ENCODE peak calls at places on chromosomes 5 and 9, in six cellular contexts. One of them, this sample, is unnamed.

GRCh38 chr5:86885489-86886225 is 267.9 kb downstream of the COX7C start:
- DNase-seq in endothelial cell: no peak
- DNase-seq in NCI-H524 treated with DMSO at 0.1 percent for 48 hours: no peak
- DNase-seq in stimulated activated CD4-positive, alpha-beta T cell treated with anti-CD3 and anti-CD28 coated beads, Interleukin-12 subunit alpha, Interleukin-12 subunit beta, amount 100 ng/mL, for 4 hours: no peak
- DNase-seq in SW480: no peak
- DNase-seq in RPMI8226: no peak
- DNase-seq in this sample: no peak

GRCh38 chr9:104780796-104781395 is 17.0 kb downstream of the NIPSNAP3B start:
- DNase-seq in stimulated activated CD4-positive, alpha-beta T cell treated with anti-CD3 and anti-CD28 coated beads, Interleukin-12 subunit alpha, Interleukin-12 subunit beta, amount 100 ng/mL, for 4 hours: no peak
- DNase-seq in NCI-H524 treated with DMSO at 0.1 percent for 48 hours: no peak
- DNase-seq in endothelial cell: no peak
- DNase-seq in RPMI8226: peak
- DNase-seq in SW480: peak
- DNase-seq in this sample: peak

GRCh38 chr9:36320457-36320856 is 62.2 kb upstream of the GNE start:
- DNase-seq in RPMI8226: no peak
- DNase-seq in SW480: peak
- DNase-seq in endothelial cell: no peak
- DNase-seq in stimulated activated CD4-positive, alpha-beta T cell treated with anti-CD3 and anti-CD28 coated beads, Interleukin-12 subunit alpha, Interleukin-12 subunit beta, amount 100 ng/mL, for 4 hours: no peak
- DNase-seq in NCI-H524 treated with DMSO at 0.1 percent for 48 hours: no peak
- DNase-seq in this sample: no peak

GRCh38 chr9:36341936-36342577 is 58.0 kb downstream of the RNF38 start:
- DNase-seq in NCI-H524 treated with DMSO at 0.1 percent for 48 hours: no peak
- DNase-seq in RPMI8226: no peak
- DNase-seq in SW480: no peak
- DNase-seq in stimulated activated CD4-positive, alpha-beta T cell treated with anti-CD3 and anti-CD28 coated beads, Interleukin-12 subunit alpha, Interleukin-12 subunit beta, amount 100 ng/mL, for 4 hours: no peak
- DNase-seq in endothelial cell: no peak
- DNase-seq in this sample: no peak

GRCh38 chr5:120088831-120089230 is 375.3 kb upstream of the PRR16 start:
- DNase-seq in SW480: no peak
- DNase-seq in endothelial cell: no peak
- DNase-seq in stimulated activated CD4-positive, alpha-beta T cell treated with anti-CD3 and anti-CD28 coated beads, Interleukin-12 subunit alpha, Interleukin-12 subunit beta, amount 100 ng/mL, for 4 hours: no peak
- DNase-seq in NCI-H524 treated with DMSO at 0.1 percent for 48 hours: no peak
- DNase-seq in RPMI8226: no peak
- DNase-seq in this sample: no peak

GRCh38 chr9:123584202-123585176 is 228.5 kb downstream of the CRB2 start:
- DNase-seq in RPMI8226: no peak
- DNase-seq in NCI-H524 treated with DMSO at 0.1 percent for 48 hours: no peak
- DNase-seq in endothelial cell: no peak
- DNase-seq in SW480: no peak
- DNase-seq in stimulated activated CD4-positive, alpha-beta T cell treated with anti-CD3 and anti-CD28 coated beads, Interleukin-12 subunit alpha, Interleukin-12 subunit beta, amount 100 ng/mL, for 4 hours: no peak
- DNase-seq in this sample: peak

GRCh38 chr9:86885232-86885631 is 62.1 kb downstream of the GAS1 start:
- DNase-seq in stimulated activated CD4-positive, alpha-beta T cell treated with anti-CD3 and anti-CD28 coated beads, Interleukin-12 subunit alpha, Interleukin-12 subunit beta, amount 100 ng/mL, for 4 hours: no peak
- DNase-seq in endothelial cell: no peak
- DNase-seq in NCI-H524 treated with DMSO at 0.1 percent for 48 hours: no peak
- DNase-seq in SW480: no peak
- DNase-seq in RPMI8226: no peak
- DNase-seq in this sample: no peak

GRCh38 chr9:129609486-129610192 is 11.3 kb downstream of the C9orf50 start:
- DNase-seq in endothelial cell: no peak
- DNase-seq in RPMI8226: no peak
- DNase-seq in SW480: peak
- DNase-seq in stimulated activated CD4-positive, alpha-beta T cell treated with anti-CD3 and anti-CD28 coated beads, Interleukin-12 subunit alpha, Interleukin-12 subunit beta, amount 100 ng/mL, for 4 hours: no peak
- DNase-seq in NCI-H524 treated with DMSO at 0.1 percent for 48 hours: no peak
- DNase-seq in this sample: no peak

GRCh38 chr9:92482336-92482735 is at the start of gene ASPN:
- DNase-seq in stimulated activated CD4-positive, alpha-beta T cell treated with anti-CD3 and anti-CD28 coated beads, Interleukin-12 subunit alpha, Interleukin-12 subunit beta, amount 100 ng/mL, for 4 hours: no peak
- DNase-seq in SW480: no peak
- DNase-seq in endothelial cell: no peak
- DNase-seq in NCI-H524 treated with DMSO at 0.1 percent for 48 hours: no peak
- DNase-seq in RPMI8226: no peak
- DNase-seq in this sample: no peak

GRCh38 chr9:134730011-134730760 is 88.6 kb downstream of the COL5A1 start:
- DNase-seq in endothelial cell: no peak
- DNase-seq in NCI-H524 treated with DMSO at 0.1 percent for 48 hours: no peak
- DNase-seq in stimulated activated CD4-positive, alpha-beta T cell treated with anti-CD3 and anti-CD28 coated beads, Interleukin-12 subunit alpha, Interleukin-12 subunit beta, amount 100 ng/mL, for 4 hours: no peak
- DNase-seq in RPMI8226: no peak
- DNase-seq in SW480: no peak
- DNase-seq in this sample: no peak

GRCh38 chr5:179023528-179024189 is at the start of gene ZNF879:
- DNase-seq in RPMI8226: peak
- DNase-seq in stimulated activated CD4-positive, alpha-beta T cell treated with anti-CD3 and anti-CD28 coated beads, Interleukin-12 subunit alpha, Interleukin-12 subunit beta, amount 100 ng/mL, for 4 hours: peak
- DNase-seq in SW480: peak
- DNase-seq in endothelial cell: peak
- DNase-seq in NCI-H524 treated with DMSO at 0.1 percent for 48 hours: peak
- DNase-seq in this sample: peak

GRCh38 chr5:443239-444151 is 519 bp downstream of the EXOC3 start:
- DNase-seq in endothelial cell: no peak
- DNase-seq in RPMI8226: peak
- DNase-seq in stimulated activated CD4-positive, alpha-beta T cell treated with anti-CD3 and anti-CD28 coated beads, Interleukin-12 subunit alpha, Interleukin-12 subunit beta, amount 100 ng/mL, for 4 hours: no peak
- DNase-seq in NCI-H524 treated with DMSO at 0.1 percent for 48 hours: no peak
- DNase-seq in SW480: peak
- DNase-seq in this sample: peak

GRCh38 chr5:134738963-134739661 is 764 bp downstream of the CAMLG start:
- DNase-seq in RPMI8226: peak
- DNase-seq in endothelial cell: peak
- DNase-seq in SW480: peak
- DNase-seq in stimulated activated CD4-positive, alpha-beta T cell treated with anti-CD3 and anti-CD28 coated beads, Interleukin-12 subunit alpha, Interleukin-12 subunit beta, amount 100 ng/mL, for 4 hours: no peak
- DNase-seq in NCI-H524 treated with DMSO at 0.1 percent for 48 hours: peak
- DNase-seq in this sample: peak

GRCh38 chr9:84966876-84967830 is 297.6 kb downstream of the NTRK2 start:
- DNase-seq in NCI-H524 treated with DMSO at 0.1 percent for 48 hours: no peak
- DNase-seq in RPMI8226: no peak
- DNase-seq in endothelial cell: peak
- DNase-seq in SW480: no peak
- DNase-seq in stimulated activated CD4-positive, alpha-beta T cell treated with anti-CD3 and anti-CD28 coated beads, Interleukin-12 subunit alpha, Interleukin-12 subunit beta, amount 100 ng/mL, for 4 hours: no peak
- DNase-seq in this sample: no peak

GRCh38 chr5:142981475-142981874 is 211.3 kb downstream of the ARHGAP26 start:
- DNase-seq in SW480: no peak
- DNase-seq in RPMI8226: no peak
- DNase-seq in stimulated activated CD4-positive, alpha-beta T cell treated with anti-CD3 and anti-CD28 coated beads, Interleukin-12 subunit alpha, Interleukin-12 subunit beta, amount 100 ng/mL, for 4 hours: no peak
- DNase-seq in NCI-H524 treated with DMSO at 0.1 percent for 48 hours: no peak
- DNase-seq in endothelial cell: no peak
- DNase-seq in this sample: no peak

GRCh38 chr9:137149942-137150484 is 11.1 kb downstream of the GRIN1 start:
- DNase-seq in endothelial cell: no peak
- DNase-seq in SW480: no peak
- DNase-seq in NCI-H524 treated with DMSO at 0.1 percent for 48 hours: no peak
- DNase-seq in stimulated activated CD4-positive, alpha-beta T cell treated with anti-CD3 and anti-CD28 coated beads, Interleukin-12 subunit alpha, Interleukin-12 subunit beta, amount 100 ng/mL, for 4 hours: no peak
- DNase-seq in RPMI8226: peak
- DNase-seq in this sample: no peak

GRCh38 chr5:42894057-42894456 is 82.4 kb upstream of the SELENOP start:
- DNase-seq in endothelial cell: peak
- DNase-seq in SW480: no peak
- DNase-seq in stimulated activated CD4-positive, alpha-beta T cell treated with anti-CD3 and anti-CD28 coated beads, Interleukin-12 subunit alpha, Interleukin-12 subunit beta, amount 100 ng/mL, for 4 hours: no peak
- DNase-seq in NCI-H524 treated with DMSO at 0.1 percent for 48 hours: no peak
- DNase-seq in RPMI8226: no peak
- DNase-seq in this sample: no peak

GRCh38 chr9:124776613-124776951 is 351 bp upstream of the OLFML2A start:
- DNase-seq in RPMI8226: no peak
- DNase-seq in endothelial cell: no peak
- DNase-seq in SW480: no peak
- DNase-seq in NCI-H524 treated with DMSO at 0.1 percent for 48 hours: no peak
- DNase-seq in stimulated activated CD4-positive, alpha-beta T cell treated with anti-CD3 and anti-CD28 coated beads, Interleukin-12 subunit alpha, Interleukin-12 subunit beta, amount 100 ng/mL, for 4 hours: no peak
- DNase-seq in this sample: no peak

GRCh38 chr5:150815010-150815409 is 31.3 kb upstream of the IRGM start:
- DNase-seq in NCI-H524 treated with DMSO at 0.1 percent for 48 hours: no peak
- DNase-seq in endothelial cell: no peak
- DNase-seq in SW480: no peak
- DNase-seq in stimulated activated CD4-positive, alpha-beta T cell treated with anti-CD3 and anti-CD28 coated beads, Interleukin-12 subunit alpha, Interleukin-12 subunit beta, amount 100 ng/mL, for 4 hours: no peak
- DNase-seq in RPMI8226: no peak
- DNase-seq in this sample: no peak

GRCh38 chr9:128027166-128027539 is 40.0 kb downstream of the NAIF1 start:
- DNase-seq in RPMI8226: no peak
- DNase-seq in SW480: no peak
- DNase-seq in stimulated activated CD4-positive, alpha-beta T cell treated with anti-CD3 and anti-CD28 coated beads, Interleukin-12 subunit alpha, Interleukin-12 subunit beta, amount 100 ng/mL, for 4 hours: no peak
- DNase-seq in endothelial cell: no peak
- DNase-seq in NCI-H524 treated with DMSO at 0.1 percent for 48 hours: no peak
- DNase-seq in this sample: no peak

GRCh38 chr5:131541071-131541470 is 94.0 kb downstream of the RAPGEF6 start:
- DNase-seq in stimulated activated CD4-positive, alpha-beta T cell treated with anti-CD3 and anti-CD28 coated beads, Interleukin-12 subunit alpha, Interleukin-12 subunit beta, amount 100 ng/mL, for 4 hours: no peak
- DNase-seq in NCI-H524 treated with DMSO at 0.1 percent for 48 hours: no peak
- DNase-seq in SW480: no peak
- DNase-seq in endothelial cell: no peak
- DNase-seq in RPMI8226: no peak
- DNase-seq in this sample: peak

GRCh38 chr5:60700347-60700815 is 415 bp upstream of the DEPDC1B start:
- DNase-seq in SW480: peak
- DNase-seq in endothelial cell: no peak
- DNase-seq in NCI-H524 treated with DMSO at 0.1 percent for 48 hours: no peak
- DNase-seq in RPMI8226: peak
- DNase-seq in stimulated activated CD4-positive, alpha-beta T cell treated with anti-CD3 and anti-CD28 coated beads, Interleukin-12 subunit alpha, Interleukin-12 subunit beta, amount 100 ng/mL, for 4 hours: no peak
- DNase-seq in this sample: peak

GRCh38 chr9:2116073-2116472 is 100.9 kb downstream of the SMARCA2 start:
- DNase-seq in RPMI8226: peak
- DNase-seq in SW480: no peak
- DNase-seq in NCI-H524 treated with DMSO at 0.1 percent for 48 hours: no peak
- DNase-seq in endothelial cell: peak
- DNase-seq in stimulated activated CD4-positive, alpha-beta T cell treated with anti-CD3 and anti-CD28 coated beads, Interleukin-12 subunit alpha, Interleukin-12 subunit beta, amount 100 ng/mL, for 4 hours: no peak
- DNase-seq in this sample: no peak

GRCh38 chr5:94240616-94241287 is 377.7 kb downstream of the KIAA0825 start:
- DNase-seq in NCI-H524 treated with DMSO at 0.1 percent for 48 hours: no peak
- DNase-seq in SW480: no peak
- DNase-seq in RPMI8226: no peak
- DNase-seq in stimulated activated CD4-positive, alpha-beta T cell treated with anti-CD3 and anti-CD28 coated beads, Interleukin-12 subunit alpha, Interleukin-12 subunit beta, amount 100 ng/mL, for 4 hours: no peak
- DNase-seq in endothelial cell: no peak
- DNase-seq in this sample: no peak

GRCh38 chr9:135029871-135030710 is 57.4 kb upstream of the OLFM1 start:
- DNase-seq in stimulated activated CD4-positive, alpha-beta T cell treated with anti-CD3 and anti-CD28 coated beads, Interleukin-12 subunit alpha, Interleukin-12 subunit beta, amount 100 ng/mL, for 4 hours: no peak
- DNase-seq in NCI-H524 treated with DMSO at 0.1 percent for 48 hours: no peak
- DNase-seq in endothelial cell: no peak
- DNase-seq in SW480: no peak
- DNase-seq in RPMI8226: no peak
- DNase-seq in this sample: no peak

GRCh38 chr9:93450817-93451761 is at the start of gene FAM120A:
- DNase-seq in SW480: peak
- DNase-seq in endothelial cell: peak
- DNase-seq in stimulated activated CD4-positive, alpha-beta T cell treated with anti-CD3 and anti-CD28 coated beads, Interleukin-12 subunit alpha, Interleukin-12 subunit beta, amount 100 ng/mL, for 4 hours: peak
- DNase-seq in RPMI8226: peak
- DNase-seq in NCI-H524 treated with DMSO at 0.1 percent for 48 hours: no peak
- DNase-seq in this sample: peak

GRCh38 chr9:93576296-93577044 is at the start of gene PHF2:
- DNase-seq in NCI-H524 treated with DMSO at 0.1 percent for 48 hours: no peak
- DNase-seq in SW480: no peak
- DNase-seq in RPMI8226: peak
- DNase-seq in stimulated activated CD4-positive, alpha-beta T cell treated with anti-CD3 and anti-CD28 coated beads, Interleukin-12 subunit alpha, Interleukin-12 subunit beta, amount 100 ng/mL, for 4 hours: peak
- DNase-seq in endothelial cell: no peak
- DNase-seq in this sample: peak

GRCh38 chr5:132457371-132458225 is 33.0 kb downstream of the IRF1 start:
- DNase-seq in RPMI8226: peak
- DNase-seq in SW480: peak
- DNase-seq in NCI-H524 treated with DMSO at 0.1 percent for 48 hours: no peak
- DNase-seq in endothelial cell: no peak
- DNase-seq in stimulated activated CD4-positive, alpha-beta T cell treated with anti-CD3 and anti-CD28 coated beads, Interleukin-12 subunit alpha, Interleukin-12 subunit beta, amount 100 ng/mL, for 4 hours: no peak
- DNase-seq in this sample: no peak

GRCh38 chr5:91486638-91487037 is 103.5 kb upstream of the ARRDC3 start:
- DNase-seq in RPMI8226: no peak
- DNase-seq in endothelial cell: no peak
- DNase-seq in NCI-H524 treated with DMSO at 0.1 percent for 48 hours: no peak
- DNase-seq in SW480: no peak
- DNase-seq in stimulated activated CD4-positive, alpha-beta T cell treated with anti-CD3 and anti-CD28 coated beads, Interleukin-12 subunit alpha, Interleukin-12 subunit beta, amount 100 ng/mL, for 4 hours: no peak
- DNase-seq in this sample: no peak

GRCh38 chr5:113520429-113520828 is 6.9 kb downstream of the YTHDC2 start:
- DNase-seq in RPMI8226: peak
- DNase-seq in stimulated activated CD4-positive, alpha-beta T cell treated with anti-CD3 and anti-CD28 coated beads, Interleukin-12 subunit alpha, Interleukin-12 subunit beta, amount 100 ng/mL, for 4 hours: no peak
- DNase-seq in SW480: no peak
- DNase-seq in endothelial cell: no peak
- DNase-seq in NCI-H524 treated with DMSO at 0.1 percent for 48 hours: no peak
- DNase-seq in this sample: no peak

GRCh38 chr9:132283863-132284262 is 70.9 kb downstream of the SETX start:
- DNase-seq in RPMI8226: no peak
- DNase-seq in NCI-H524 treated with DMSO at 0.1 percent for 48 hours: no peak
- DNase-seq in stimulated activated CD4-positive, alpha-beta T cell treated with anti-CD3 and anti-CD28 coated beads, Interleukin-12 subunit alpha, Interleukin-12 subunit beta, amount 100 ng/mL, for 4 hours: no peak
- DNase-seq in SW480: no peak
- DNase-seq in endothelial cell: no peak
- DNase-seq in this sample: no peak

GRCh38 chr5:40291338-40291737 is 388.4 kb upstream of the PTGER4 start:
- DNase-seq in RPMI8226: no peak
- DNase-seq in SW480: no peak
- DNase-seq in stimulated activated CD4-positive, alpha-beta T cell treated with anti-CD3 and anti-CD28 coated beads, Interleukin-12 subunit alpha, Interleukin-12 subunit beta, amount 100 ng/mL, for 4 hours: no peak
- DNase-seq in NCI-H524 treated with DMSO at 0.1 percent for 48 hours: no peak
- DNase-seq in endothelial cell: no peak
- DNase-seq in this sample: no peak

GRCh38 chr9:137017791-137018497 is 10.1 kb downstream of the ABCA2 start:
- DNase-seq in RPMI8226: no peak
- DNase-seq in SW480: no peak
- DNase-seq in NCI-H524 treated with DMSO at 0.1 percent for 48 hours: no peak
- DNase-seq in endothelial cell: no peak
- DNase-seq in stimulated activated CD4-positive, alpha-beta T cell treated with anti-CD3 and anti-CD28 coated beads, Interleukin-12 subunit alpha, Interleukin-12 subunit beta, amount 100 ng/mL, for 4 hours: no peak
- DNase-seq in this sample: no peak

GRCh38 chr5:151617841-151618710 is 26.9 kb upstream of the FAT2 start:
- DNase-seq in NCI-H524 treated with DMSO at 0.1 percent for 48 hours: no peak
- DNase-seq in endothelial cell: no peak
- DNase-seq in RPMI8226: no peak
- DNase-seq in stimulated activated CD4-positive, alpha-beta T cell treated with anti-CD3 and anti-CD28 coated beads, Interleukin-12 subunit alpha, Interleukin-12 subunit beta, amount 100 ng/mL, for 4 hours: no peak
- DNase-seq in SW480: peak
- DNase-seq in this sample: peak

GRCh38 chr9:127336086-127336485 is 60.9 kb upstream of the SLC2A8 start:
- DNase-seq in endothelial cell: no peak
- DNase-seq in RPMI8226: no peak
- DNase-seq in stimulated activated CD4-positive, alpha-beta T cell treated with anti-CD3 and anti-CD28 coated beads, Interleukin-12 subunit alpha, Interleukin-12 subunit beta, amount 100 ng/mL, for 4 hours: no peak
- DNase-seq in NCI-H524 treated with DMSO at 0.1 percent for 48 hours: no peak
- DNase-seq in SW480: no peak
- DNase-seq in this sample: no peak

GRCh38 chr9:129301941-129302340 is 123.9 kb upstream of the IER5L start:
- DNase-seq in endothelial cell: no peak
- DNase-seq in RPMI8226: no peak
- DNase-seq in SW480: no peak
- DNase-seq in NCI-H524 treated with DMSO at 0.1 percent for 48 hours: no peak
- DNase-seq in stimulated activated CD4-positive, alpha-beta T cell treated with anti-CD3 and anti-CD28 coated beads, Interleukin-12 subunit alpha, Interleukin-12 subunit beta, amount 100 ng/mL, for 4 hours: no peak
- DNase-seq in this sample: no peak

GRCh38 chr5:161058751-161059150 is 206.7 kb upstream of the ATP10B start:
- DNase-seq in RPMI8226: no peak
- DNase-seq in endothelial cell: no peak
- DNase-seq in SW480: no peak
- DNase-seq in NCI-H524 treated with DMSO at 0.1 percent for 48 hours: peak
- DNase-seq in stimulated activated CD4-positive, alpha-beta T cell treated with anti-CD3 and anti-CD28 coated beads, Interleukin-12 subunit alpha, Interleukin-12 subunit beta, amount 100 ng/mL, for 4 hours: no peak
- DNase-seq in this sample: no peak